ENCODE peak calls at places on chromosomes 11 and 22, in ten cellular contexts. W is GM20000, A is neural progenitor cell, T is AG09319, L is coronary artery, Y is psoas muscle, I is Calu3, R is mucosa of descending colon, Q is vagina, P is GM23338. M is an unnamed sample.

GRCh38 chr22:31345331-31346254 is 553 bp downstream of the PATZ1 start:
- DNase-seq in I (peak), W (peak), L (peak), A (peak), P (peak), R (peak), Q (no peak), T (peak), Y (peak), M (peak)

GRCh38 chr11:6687876-6688275 is 4.7 kb upstream of the MRPL17 start:
- DNase-seq in W (no peak), A (no peak), R (no peak), Y (no peak), I (no peak), T (no peak), P (no peak), L (no peak), Q (no peak), M (no peak)

GRCh38 chr11:44094260-44094868 is 1.1 kb upstream of the EXT2 start:
- DNase-seq in L (no peak), P (peak), Q (no peak), T (peak), I (peak), R (peak), W (peak), A (peak), Y (peak), M (peak)

GRCh38 chr11:17414992-17415391 is 26.5 kb upstream of the KCNJ11 start:
- DNase-seq in W (no peak), R (peak), T (no peak), I (no peak), Q (no peak), L (no peak), A (no peak), Y (no peak), P (no peak), M (no peak)

GRCh38 chr22:49670610-49671330 is 156.9 kb downstream of the BRD1 start:
- DNase-seq in Y (no peak), Q (no peak), A (peak), P (no peak), T (no peak), L (peak), I (no peak), R (no peak), W (peak), M (no peak)

GRCh38 chr11:93738647-93739081 is 2.6 kb downstream of the TAF1D start:
- DNase-seq in Y (no peak), R (no peak), L (no peak), P (no peak), Q (no peak), T (no peak), W (no peak), I (no peak), A (peak), M (no peak)

GRCh38 chr11:76008474-76008873 is 193.5 kb downstream of the UVRAG start:
- DNase-seq in T (no peak), Y (no peak), R (no peak), I (no peak), A (no peak), P (no peak), Q (no peak), W (no peak), L (no peak), M (no peak)

GRCh38 chr11:13928566-13929251 is 33.8 kb upstream of the SPON1 start:
- DNase-seq in W (no peak), P (no peak), R (no peak), Y (no peak), L (no peak), I (no peak), A (no peak), Q (peak), T (peak), M (no peak)

GRCh38 chr11:60803273-60803936 is 18.3 kb downstream of the MS4A10 start:
- DNase-seq in I (no peak), T (no peak), A (no peak), R (no peak), Y (no peak), P (peak), L (no peak), Q (no peak), W (no peak), M (no peak)

GRCh38 chr11:128581908-128582307 is 5.5 kb downstream of the ETS1 start:
- DNase-seq in I (no peak), A (no peak), W (no peak), Q (no peak), P (no peak), T (no peak), R (no peak), Y (no peak), L (no peak), M (no peak)

GRCh38 chr11:116613201-116613910 is 159.4 kb downstream of the BUD13 start:
- DNase-seq in L (peak), Y (no peak), T (no peak), P (no peak), Q (no peak), I (no peak), R (no peak), W (no peak), A (no peak), M (no peak)

GRCh38 chr11:116618461-116618860 is 154.3 kb downstream of the BUD13 start:
- DNase-seq in P (no peak), I (no peak), L (peak), Q (peak), R (no peak), T (no peak), A (no peak), Y (no peak), W (no peak), M (no peak)

GRCh38 chr11:116615211-116615865 is 157.4 kb downstream of the BUD13 start:
- DNase-seq in I (no peak), Y (no peak), T (no peak), L (peak), P (peak), Q (peak), R (no peak), W (no peak), A (no peak), M (no peak)

GRCh38 chr11:116611998-116612620 is 160.7 kb downstream of the BUD13 start:
- DNase-seq in R (no peak), L (peak), T (no peak), I (no peak), P (no peak), A (no peak), Y (no peak), Q (peak), W (no peak), M (no peak)

GRCh38 chr11:116614306-116615210 is 158.2 kb downstream of the BUD13 start:
- DNase-seq in W (no peak), P (no peak), I (no peak), A (no peak), R (no peak), Q (peak), T (no peak), Y (no peak), L (peak), M (no peak)
- TF ChIP-seq CTCF in W (no peak), P (no peak), I (no peak), A (no peak), R (no peak), Q (no peak), T (no peak), Y (no peak), L (no peak), M (no peak)

GRCh38 chr11:112795142-112795815 is 165.9 kb upstream of the NCAM1 start:
- DNase-seq in W (peak), L (peak), R (no peak), Q (no peak), P (peak), I (peak), T (no peak), A (peak), Y (peak), M (no peak)
- TF ChIP-seq CTCF in W (peak), L (no peak), R (no peak), Q (no peak), P (peak), I (no peak), T (peak), A (peak), Y (peak), M (peak)

GRCh38 chr22:37768273-37768672 is 39.5 kb upstream of the GCAT start:
- DNase-seq in P (peak), Q (no peak), W (no peak), I (no peak), Y (no peak), T (no peak), L (no peak), A (no peak), R (no peak), M (no peak)
- TF ChIP-seq CTCF in P (peak), Q (no peak), W (peak), I (peak), Y (no peak), T (peak), L (no peak), A (peak), R (no peak), M (no peak)

GRCh38 chr11:79055866-79056632 is 384.8 kb downstream of the TENM4 start:
- DNase-seq in L (no peak), I (no peak), Y (peak), W (no peak), R (no peak), Q (no peak), T (peak), P (peak), A (no peak), M (no peak)
- TF ChIP-seq CTCF in L (no peak), I (no peak), Y (no peak), W (no peak), R (no peak), Q (no peak), T (peak), P (peak), A (peak), M (no peak)

GRCh38 chr22:45547016-45547345 is 44.3 kb downstream of the FBLN1 start:
- DNase-seq in W (no peak), R (no peak), T (no peak), P (no peak), Y (no peak), I (no peak), L (no peak), Q (no peak), A (no peak), M (no peak)
- TF ChIP-seq CTCF in W (no peak), R (no peak), T (no peak), P (no peak), Y (no peak), I (no peak), L (no peak), Q (no peak), A (no peak), M (no peak)

GRCh38 chr11:10295056-10295901 is 1.3 kb upstream of the SBF2 start:
- DNase-seq in I (no peak), L (no peak), A (no peak), Q (no peak), P (no peak), W (no peak), T (no peak), Y (no peak), R (no peak), M (no peak)

GRCh38 chr11:10294289-10294953 is 402 bp upstream of the SBF2 start:
- DNase-seq in R (peak), A (peak), W (peak), Q (no peak), T (peak), I (peak), Y (peak), P (peak), L (no peak), M (no peak)

GRCh38 chr11:10302294-10302743 is 2.6 kb upstream of the ADM start:
- DNase-seq in P (no peak), I (no peak), A (peak), Y (no peak), R (no peak), W (no peak), L (no peak), Q (no peak), T (no peak), M (no peak)

GRCh38 chr11:10301656-10302293 is 3.1 kb upstream of the ADM start:
- DNase-seq in Q (no peak), T (no peak), L (no peak), A (no peak), P (no peak), W (no peak), I (no peak), R (no peak), Y (no peak), M (no peak)

DNA sequence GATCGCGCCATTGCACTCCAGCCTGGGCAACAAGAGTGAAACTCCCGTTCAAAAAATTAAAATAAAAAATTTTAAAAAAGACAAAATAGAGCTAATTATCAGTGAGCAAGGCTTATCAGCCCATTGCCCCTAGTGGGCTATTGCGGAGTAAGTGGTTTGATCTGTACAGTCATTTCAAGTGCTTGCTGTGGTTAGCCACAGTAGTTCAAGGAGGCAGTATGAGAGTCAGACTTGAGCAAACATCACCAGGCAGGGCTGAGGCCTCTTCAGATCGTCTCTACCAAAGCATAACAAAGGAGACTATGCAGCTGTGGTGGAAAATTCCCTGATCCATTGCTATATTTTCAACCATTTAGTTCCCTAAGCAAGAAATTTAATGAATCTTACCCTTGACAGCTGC is 4.3 kb upstream of the SBF2 start:
- DNase-seq in I (no peak), Y (no peak), Q (no peak), T (no peak), A (no peak), P (no peak), L (no peak), R (no peak), W (peak), M (no peak)
- TF ChIP-seq CTCF in I (no peak), Y (no peak), Q (no peak), T (no peak), A (peak), P (peak), L (no peak), R (no peak), W (no peak), M (no peak)

M was measured in dorsolateral prefrontal cortex.